ENCODE peak calls at places on chromosomes 5 and 9, in seven cellular contexts. One of them, this sample, is unnamed.

GRCh38 chr5:78647838-78648358 is 674 bp downstream of the LHFPL2 start:
- DNase-seq in brain microvascular endothelial cell: peak
- DNase-seq in right atrium auricular region: no peak
- DNase-seq in AG04449: no peak
- DNase-seq in GM06990: peak
- DNase-seq in GM12865: no peak
- DNase-seq in MM.1S: no peak
- DNase-seq in this sample: no peak

GRCh38 chr9:114272739-114273431 is 50.0 kb upstream of the ORM1 start:
- DNase-seq in brain microvascular endothelial cell: no peak
- DNase-seq in right atrium auricular region: no peak
- DNase-seq in AG04449: no peak
- DNase-seq in GM06990: no peak
- DNase-seq in GM12865: no peak
- DNase-seq in MM.1S: no peak
- DNase-seq in this sample: no peak

GRCh38 chr5:116759860-116760644 is 185.4 kb upstream of the SEMA6A start:
- DNase-seq in brain microvascular endothelial cell: peak
- DNase-seq in right atrium auricular region: no peak
- DNase-seq in AG04449: no peak
- DNase-seq in GM06990: no peak
- DNase-seq in GM12865: no peak
- DNase-seq in MM.1S: no peak
- DNase-seq in this sample: peak

GRCh38 chr5:67459233-67459632 is 262.6 kb upstream of the CD180 start:
- DNase-seq in brain microvascular endothelial cell: no peak
- DNase-seq in right atrium auricular region: no peak
- DNase-seq in AG04449: no peak
- DNase-seq in GM06990: no peak
- DNase-seq in GM12865: no peak
- DNase-seq in MM.1S: no peak
- DNase-seq in this sample: no peak

GRCh38 chr5:71601222-71602026 is 14.3 kb downstream of the MCCC2 start:
- DNase-seq in brain microvascular endothelial cell: peak
- DNase-seq in right atrium auricular region: peak
- DNase-seq in AG04449: peak
- DNase-seq in GM06990: no peak
- DNase-seq in GM12865: peak
- DNase-seq in MM.1S: peak
- DNase-seq in this sample: peak

GRCh38 chr9:93024986-93025630 is 33.4 kb upstream of the SUSD3 start:
- DNase-seq in brain microvascular endothelial cell: no peak
- DNase-seq in right atrium auricular region: no peak
- DNase-seq in AG04449: no peak
- DNase-seq in GM06990: no peak
- DNase-seq in GM12865: no peak
- DNase-seq in MM.1S: no peak
- DNase-seq in this sample: no peak

GRCh38 chr9:77534376-77535057 is 113.6 kb downstream of the GNA14 start:
- DNase-seq in brain microvascular endothelial cell: peak
- DNase-seq in right atrium auricular region: no peak
- DNase-seq in AG04449: no peak
- DNase-seq in GM06990: no peak
- DNase-seq in GM12865: peak
- DNase-seq in MM.1S: no peak
- DNase-seq in this sample: peak

GRCh38 chr9:93958875-93959682 is 3.9 kb upstream of the BARX1 start:
- DNase-seq in brain microvascular endothelial cell: no peak
- DNase-seq in right atrium auricular region: no peak
- DNase-seq in AG04449: no peak
- DNase-seq in GM06990: no peak
- DNase-seq in GM12865: no peak
- DNase-seq in MM.1S: no peak
- DNase-seq in this sample: peak

GRCh38 chr9:123724211-123724831 is 205.6 kb downstream of the DENND1A start:
- DNase-seq in brain microvascular endothelial cell: peak
- DNase-seq in right atrium auricular region: no peak
- DNase-seq in AG04449: peak
- DNase-seq in GM06990: no peak
- DNase-seq in GM12865: peak
- DNase-seq in MM.1S: peak
- DNase-seq in this sample: peak

GRCh38 chr5:172267943-172268342 is 15.6 kb downstream of the UBTD2 start:
- DNase-seq in brain microvascular endothelial cell: no peak
- DNase-seq in right atrium auricular region: no peak
- DNase-seq in AG04449: no peak
- DNase-seq in GM06990: no peak
- DNase-seq in GM12865: no peak
- DNase-seq in MM.1S: no peak
- DNase-seq in this sample: no peak

GRCh38 chr9:97990259-97990658 is 7.1 kb downstream of the ANP32B start:
- DNase-seq in brain microvascular endothelial cell: peak
- DNase-seq in right atrium auricular region: no peak
- DNase-seq in AG04449: peak
- DNase-seq in GM06990: no peak
- DNase-seq in GM12865: no peak
- DNase-seq in MM.1S: no peak
- DNase-seq in this sample: peak

GRCh38 chr5:133123297-133123696 is 71.5 kb downstream of the HSPA4 start:
- DNase-seq in brain microvascular endothelial cell: no peak
- DNase-seq in right atrium auricular region: peak
- DNase-seq in AG04449: no peak
- DNase-seq in GM06990: no peak
- DNase-seq in GM12865: peak
- DNase-seq in MM.1S: no peak
- DNase-seq in this sample: no peak

GRCh38 chr9:134738869-134739659 is 97.5 kb downstream of the COL5A1 start:
- DNase-seq in brain microvascular endothelial cell: peak
- DNase-seq in right atrium auricular region: peak
- DNase-seq in AG04449: no peak
- DNase-seq in GM06990: no peak
- DNase-seq in GM12865: peak
- DNase-seq in MM.1S: no peak
- DNase-seq in this sample: peak

GRCh38 chr5:4862500-4862899 is 277.6 kb upstream of the ADAMTS16 start:
- DNase-seq in brain microvascular endothelial cell: peak
- DNase-seq in right atrium auricular region: no peak
- DNase-seq in AG04449: peak
- DNase-seq in GM06990: no peak
- DNase-seq in GM12865: peak
- DNase-seq in MM.1S: peak
- DNase-seq in this sample: peak

GRCh38 chr5:21680196-21680595 is 1172.9 kb downstream of the CDH12 start:
- DNase-seq in brain microvascular endothelial cell: peak
- DNase-seq in right atrium auricular region: no peak
- DNase-seq in AG04449: peak
- DNase-seq in GM06990: no peak
- DNase-seq in GM12865: no peak
- DNase-seq in MM.1S: no peak
- DNase-seq in this sample: peak

GRCh38 chr9:34985311-34985899 is 4.1 kb upstream of the DNAJB5 start:
- DNase-seq in brain microvascular endothelial cell: no peak
- DNase-seq in right atrium auricular region: no peak
- DNase-seq in AG04449: no peak
- DNase-seq in GM06990: no peak
- DNase-seq in GM12865: peak
- DNase-seq in MM.1S: peak
- DNase-seq in this sample: peak

GRCh38 chr9:127245637-127246164 is 18.9 kb upstream of the GARNL3 start:
- DNase-seq in brain microvascular endothelial cell: no peak
- DNase-seq in right atrium auricular region: no peak
- DNase-seq in AG04449: no peak
- DNase-seq in GM06990: no peak
- DNase-seq in GM12865: no peak
- DNase-seq in MM.1S: no peak
- DNase-seq in this sample: no peak

GRCh38 chr9:35652829-35653209 is 2.1 kb upstream of the SIT1 start:
- DNase-seq in brain microvascular endothelial cell: no peak
- DNase-seq in right atrium auricular region: no peak
- DNase-seq in AG04449: no peak
- DNase-seq in GM06990: no peak
- DNase-seq in GM12865: no peak
- DNase-seq in MM.1S: no peak
- DNase-seq in this sample: no peak

GRCh38 chr9:114900937-114901802 is 29.2 kb downstream of the TNFSF8 start:
- DNase-seq in brain microvascular endothelial cell: no peak
- DNase-seq in right atrium auricular region: no peak
- DNase-seq in AG04449: peak
- DNase-seq in GM06990: no peak
- DNase-seq in GM12865: no peak
- DNase-seq in MM.1S: peak
- DNase-seq in this sample: peak

GRCh38 chr5:147348046-147348445 is 113.2 kb downstream of the STK32A start:
- DNase-seq in brain microvascular endothelial cell: no peak
- DNase-seq in right atrium auricular region: no peak
- DNase-seq in AG04449: no peak
- DNase-seq in GM06990: no peak
- DNase-seq in GM12865: no peak
- DNase-seq in MM.1S: no peak
- DNase-seq in this sample: peak

GRCh38 chr9:4298255-4299005 is 1.4 kb downstream of the GLIS3 start:
- DNase-seq in brain microvascular endothelial cell: no peak
- DNase-seq in right atrium auricular region: peak
- DNase-seq in AG04449: no peak
- DNase-seq in GM06990: peak
- DNase-seq in GM12865: peak
- DNase-seq in MM.1S: peak
- DNase-seq in this sample: no peak

GRCh38 chr5:4295663-4296339 is 700.2 kb downstream of the IRX1 start:
- DNase-seq in brain microvascular endothelial cell: no peak
- DNase-seq in right atrium auricular region: no peak
- DNase-seq in AG04449: no peak
- DNase-seq in GM06990: no peak
- DNase-seq in GM12865: no peak
- DNase-seq in MM.1S: no peak
- DNase-seq in this sample: no peak

GRCh38 chr9:133199648-133200321 is 9.3 kb downstream of the OBP2B start:
- DNase-seq in brain microvascular endothelial cell: no peak
- DNase-seq in right atrium auricular region: no peak
- DNase-seq in AG04449: no peak
- DNase-seq in GM06990: peak
- DNase-seq in GM12865: peak
- DNase-seq in MM.1S: no peak
- DNase-seq in this sample: no peak
- TF ChIP-seq CTCF in brain microvascular endothelial cell: no peak
- TF ChIP-seq CTCF in right atrium auricular region: no peak
- TF ChIP-seq CTCF in AG04449: peak
- TF ChIP-seq CTCF in GM06990: no peak
- TF ChIP-seq CTCF in GM12865: no peak
- TF ChIP-seq CTCF in MM.1S: no peak
- TF ChIP-seq CTCF in this sample: no peak

GRCh38 chr5:89073045-89073444 is 190.1 kb upstream of the MEF2C start:
- DNase-seq in brain microvascular endothelial cell: no peak
- DNase-seq in right atrium auricular region: no peak
- DNase-seq in AG04449: no peak
- DNase-seq in GM06990: no peak
- DNase-seq in GM12865: no peak
- DNase-seq in MM.1S: no peak
- DNase-seq in this sample: no peak

GRCh38 chr5:89069591-89069990 is 186.6 kb upstream of the MEF2C start:
- DNase-seq in brain microvascular endothelial cell: no peak
- DNase-seq in right atrium auricular region: no peak
- DNase-seq in AG04449: no peak
- DNase-seq in GM06990: no peak
- DNase-seq in GM12865: no peak
- DNase-seq in MM.1S: no peak
- DNase-seq in this sample: no peak

GRCh38 chr5:89071101-89071940 is 188.3 kb upstream of the MEF2C start:
- DNase-seq in brain microvascular endothelial cell: no peak
- DNase-seq in right atrium auricular region: no peak
- DNase-seq in AG04449: no peak
- DNase-seq in GM06990: peak
- DNase-seq in GM12865: peak
- DNase-seq in MM.1S: peak
- DNase-seq in this sample: no peak

GRCh38 chr5:89067362-89067761 is 184.4 kb upstream of the MEF2C start:
- DNase-seq in brain microvascular endothelial cell: no peak
- DNase-seq in right atrium auricular region: no peak
- DNase-seq in AG04449: no peak
- DNase-seq in GM06990: no peak
- DNase-seq in GM12865: no peak
- DNase-seq in MM.1S: no peak
- DNase-seq in this sample: no peak

GRCh38 chr5:89071941-89072331 is 189.0 kb upstream of the MEF2C start:
- DNase-seq in brain microvascular endothelial cell: no peak
- DNase-seq in right atrium auricular region: no peak
- DNase-seq in AG04449: no peak
- DNase-seq in GM06990: peak
- DNase-seq in GM12865: peak
- DNase-seq in MM.1S: peak
- DNase-seq in this sample: no peak
- H3K4me3 ChIP-seq in brain microvascular endothelial cell: no peak
- H3K4me3 ChIP-seq in right atrium auricular region: no peak
- H3K4me3 ChIP-seq in AG04449: no peak
- H3K4me3 ChIP-seq in GM06990: peak
- H3K4me3 ChIP-seq in GM12865: peak
- H3K4me3 ChIP-seq in MM.1S: peak
- H3K4me3 ChIP-seq in this sample: no peak

GRCh38 chr9:76516871-76517270 is 57.9 kb downstream of the GCNT1 start:
- DNase-seq in brain microvascular endothelial cell: no peak
- DNase-seq in right atrium auricular region: no peak
- DNase-seq in AG04449: no peak
- DNase-seq in GM06990: peak
- DNase-seq in GM12865: no peak
- DNase-seq in MM.1S: no peak
- DNase-seq in this sample: no peak
- TF ChIP-seq CTCF in brain microvascular endothelial cell: no peak
- TF ChIP-seq CTCF in right atrium auricular region: no peak
- TF ChIP-seq CTCF in AG04449: no peak
- TF ChIP-seq CTCF in GM06990: no peak
- TF ChIP-seq CTCF in GM12865: no peak
- TF ChIP-seq CTCF in MM.1S: no peak
- TF ChIP-seq CTCF in this sample: no peak

GRCh38 chr9:20319641-20320337 is 302.5 kb downstream of the MLLT3 start:
- DNase-seq in brain microvascular endothelial cell: no peak
- DNase-seq in right atrium auricular region: no peak
- DNase-seq in AG04449: peak
- DNase-seq in GM06990: no peak
- DNase-seq in GM12865: no peak
- DNase-seq in MM.1S: no peak
- DNase-seq in this sample: peak

GRCh38 chr9:20319241-20319640 is 303.1 kb downstream of the MLLT3 start:
- DNase-seq in brain microvascular endothelial cell: no peak
- DNase-seq in right atrium auricular region: no peak
- DNase-seq in AG04449: no peak
- DNase-seq in GM06990: no peak
- DNase-seq in GM12865: no peak
- DNase-seq in MM.1S: no peak
- DNase-seq in this sample: no peak

GRCh38 chr9:20320921-20321320 is 301.4 kb downstream of the MLLT3 start:
- DNase-seq in brain microvascular endothelial cell: no peak
- DNase-seq in right atrium auricular region: no peak
- DNase-seq in AG04449: no peak
- DNase-seq in GM06990: no peak
- DNase-seq in GM12865: no peak
- DNase-seq in MM.1S: no peak
- DNase-seq in this sample: no peak

GRCh38 chr9:20321683-20322082 is 300.6 kb downstream of the MLLT3 start:
- DNase-seq in brain microvascular endothelial cell: no peak
- DNase-seq in right atrium auricular region: no peak
- DNase-seq in AG04449: no peak
- DNase-seq in GM06990: no peak
- DNase-seq in GM12865: no peak
- DNase-seq in MM.1S: no peak
- DNase-seq in this sample: no peak

GRCh38 chr9:20322212-20322611 is 300.1 kb downstream of the MLLT3 start:
- DNase-seq in brain microvascular endothelial cell: no peak
- DNase-seq in right atrium auricular region: no peak
- DNase-seq in AG04449: no peak
- DNase-seq in GM06990: no peak
- DNase-seq in GM12865: no peak
- DNase-seq in MM.1S: no peak
- DNase-seq in this sample: no peak
- H3K4me3 ChIP-seq in brain microvascular endothelial cell: no peak
- H3K4me3 ChIP-seq in right atrium auricular region: no peak
- H3K4me3 ChIP-seq in AG04449: no peak
- H3K4me3 ChIP-seq in GM06990: no peak
- H3K4me3 ChIP-seq in GM12865: no peak
- H3K4me3 ChIP-seq in MM.1S: no peak
- H3K4me3 ChIP-seq in this sample: no peak

This sample was measured in cardiac fibroblast.